ENCODE peak calls at places on chromosomes 5 and 9, in nine cellular contexts. F, O, X, I, Y, V, G, B and M are unnamed samples.
A peak's percentile ranks its signal among the peaks of the same experiment; 100 is the strongest.

GRCh38 chr5:151707566-151707965 is 20.9 kb upstream of the SPARC start:
- DNase-seq in F (no peak), X (no peak), V (no peak), O (no peak), G (no peak), I (no peak), B (no peak), Y (no peak), M (no peak)

GRCh38 chr5:157198277-157199058 is 17.8 kb downstream of the ITK start:
- DNase-seq in G (no peak), B (no peak), F (no peak), I (no peak), X (no peak), O (no peak), V (no peak), Y (no peak), M (no peak)

GRCh38 chr5:124725040-124725434 is 21.4 kb downstream of the ZNF608 start:
- DNase-seq in Y (no peak), V (no peak), I (no peak), F (no peak), B (no peak), O (no peak), X (no peak), G (no peak), M (no peak)

GRCh38 chr5:150515446-150515845 is 7.5 kb downstream of the NDST1 start:
- DNase-seq in G (no peak), F (no peak), B (no peak), X (no peak), I (no peak), V (peak; percentile 83), O (no peak), Y (no peak), M (peak; percentile 61)

GRCh38 chr9:7976167-7976755 is 176.7 kb upstream of the DMAC1 start:
- DNase-seq in Y (no peak), V (no peak), B (no peak), O (no peak), F (no peak), X (no peak), I (no peak), G (no peak), M (no peak)

GRCh38 chr5:145101246-145101645 is 733.9 kb downstream of the PRELID2 start:
- DNase-seq in O (no peak), V (no peak), G (no peak), F (no peak), Y (peak; percentile 6), X (no peak), I (no peak), B (no peak), M (no peak)

GRCh38 chr5:27087820-27088219 is 49.4 kb upstream of the CDH9 start:
- DNase-seq in Y (no peak), G (no peak), X (no peak), B (no peak), V (no peak), O (no peak), I (no peak), F (no peak), M (no peak)

GRCh38 chr5:56698463-56699381 is 116.6 kb upstream of the MAP3K1 start:
- DNase-seq in B (no peak), O (no peak), F (no peak), V (no peak), I (no peak), Y (no peak), G (no peak), X (no peak), M (no peak)

GRCh38 chr9:8486095-8486494 is 686.5 kb upstream of the DMAC1 start:
- DNase-seq in Y (peak; percentile 25), X (no peak), I (peak; percentile 63), V (peak; percentile 29), F (no peak), B (no peak), O (peak; percentile 25), G (no peak), M (no peak)

GRCh38 chr5:82272957-82273356 is 5.2 kb downstream of the RPS23 start:
- DNase-seq in O (no peak), G (no peak), B (no peak), V (no peak), Y (no peak), I (no peak), X (no peak), F (no peak), M (no peak)

GRCh38 chr9:109012009-109012875 is 1.1 kb downstream of the CTNNAL1 start:
- DNase-seq in G (peak; percentile 66), I (peak; percentile 64), Y (peak; percentile 83), V (peak; percentile 68), X (peak; percentile 46), F (peak; percentile 98), B (peak; percentile 65), O (peak; percentile 35), M (peak; percentile 81)

GRCh38 chr9:109012876-109013677 is at the start of gene CTNNAL1:
- DNase-seq in V (peak; percentile 96), F (peak; percentile 71), I (peak; percentile 98), O (peak; percentile 95), G (peak; percentile 96), X (peak; percentile 97), B (peak; percentile 94), Y (peak; percentile 96), M (peak; percentile 99)

GRCh38 chr9:109013678-109014145 is 413 bp upstream of the CTNNAL1 start:
- DNase-seq in V (no peak), G (no peak), Y (no peak), B (no peak), O (no peak), F (peak; percentile 73), I (no peak), X (no peak), M (no peak)

GRCh38 chr9:109014267-109015025 is 1.1 kb upstream of the CTNNAL1 start:
- DNase-seq in G (peak; percentile 28), V (peak; percentile 56), B (no peak), Y (peak; percentile 70), F (peak; percentile 48), O (peak; percentile 20), X (no peak), I (no peak), M (no peak)

DNA sequence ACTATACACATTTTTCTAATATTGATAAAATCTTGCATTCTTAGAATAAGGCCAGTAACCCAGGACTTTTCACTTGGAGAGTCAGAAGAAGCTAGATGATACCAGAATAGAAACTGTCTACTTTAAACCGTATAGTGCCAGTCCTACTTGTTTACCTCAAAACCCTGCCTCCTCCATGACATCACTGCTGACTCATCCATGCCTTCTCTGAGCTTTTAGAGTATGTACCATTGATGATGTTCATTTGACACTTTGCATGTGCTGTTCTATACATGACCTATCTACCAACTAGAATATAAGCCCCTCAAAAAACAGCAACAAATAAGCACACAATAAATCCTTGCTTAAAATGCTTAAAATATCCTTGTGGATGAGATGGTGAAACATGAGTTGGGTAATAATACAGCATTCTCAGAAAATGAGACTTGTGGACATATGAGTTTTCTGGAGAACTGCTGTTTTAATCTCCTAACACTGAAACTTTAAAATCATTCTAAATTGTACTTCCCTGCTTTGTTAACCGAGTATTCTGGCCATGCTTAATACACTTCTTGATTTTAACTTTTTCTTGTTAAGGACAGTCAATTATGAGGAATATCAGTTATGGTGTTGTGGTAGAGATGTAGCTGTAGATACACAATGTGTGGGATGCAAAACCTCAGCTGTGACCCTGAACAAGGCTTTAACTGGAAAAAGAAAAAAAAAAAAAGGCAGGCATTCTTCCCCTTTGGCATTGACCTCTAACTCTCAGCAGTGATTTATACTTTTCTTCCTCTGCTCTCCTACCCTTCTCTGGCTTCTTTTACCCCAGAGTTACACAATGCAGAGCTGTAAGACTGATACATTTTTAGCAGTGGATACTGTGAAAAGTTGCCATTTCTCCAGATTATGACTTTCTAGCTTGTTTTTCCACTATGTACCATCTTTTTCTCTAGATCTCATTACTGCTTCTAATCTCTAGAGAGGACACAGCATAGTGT is 2.3 kb downstream of the CTNNAL1 start:
- DNase-seq in G (no peak), B (peak; percentile 40), X (no peak), O (peak; percentile 15), V (peak; percentile 40), F (peak; percentile 80), I (no peak), Y (peak; percentile 44), M (no peak)
- H3K4me3 ChIP-seq in G (no peak overlapping the region), B (no peak overlapping the region), X (peak overlapping the region; percentile 87), O (peak overlapping the region; percentile 91), V (peak overlapping the region; percentile 97), F (no peak overlapping the region), I (no peak overlapping the region), Y (no peak overlapping the region), M (no peak overlapping the region)

DNA sequence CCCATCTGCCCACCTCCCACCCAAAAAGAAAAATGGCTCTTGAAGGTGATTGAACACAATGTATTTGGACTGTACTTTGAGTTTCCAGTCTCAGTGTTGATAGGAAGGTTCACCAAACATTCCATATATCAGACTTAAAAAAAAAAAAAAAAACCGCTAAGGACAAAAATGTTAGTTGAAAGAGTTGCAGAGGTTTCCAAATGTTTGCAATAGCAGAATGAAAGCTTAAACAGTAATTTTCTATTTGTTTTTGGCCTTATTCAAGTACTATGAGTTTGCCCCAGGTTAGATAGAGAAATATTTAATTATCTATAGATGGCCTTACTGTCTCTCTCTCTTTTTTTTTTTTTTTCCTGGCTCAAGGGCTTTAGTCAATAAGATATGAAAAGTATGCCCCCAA is 6.1 kb downstream of the LRRTM2 start:
- DNase-seq in X (no peak), G (no peak), V (no peak), B (no peak), Y (no peak), I (no peak), F (no peak), O (no peak), M (no peak)
- H3K27ac ChIP-seq in X (no peak overlapping the region), G (no peak overlapping the region), V (no peak overlapping the region), B (no peak overlapping the region), Y (no peak overlapping the region), I (no peak overlapping the region), F (peak overlapping the region; percentile 71), O (no peak overlapping the region), M (no peak overlapping the region)

DNA sequence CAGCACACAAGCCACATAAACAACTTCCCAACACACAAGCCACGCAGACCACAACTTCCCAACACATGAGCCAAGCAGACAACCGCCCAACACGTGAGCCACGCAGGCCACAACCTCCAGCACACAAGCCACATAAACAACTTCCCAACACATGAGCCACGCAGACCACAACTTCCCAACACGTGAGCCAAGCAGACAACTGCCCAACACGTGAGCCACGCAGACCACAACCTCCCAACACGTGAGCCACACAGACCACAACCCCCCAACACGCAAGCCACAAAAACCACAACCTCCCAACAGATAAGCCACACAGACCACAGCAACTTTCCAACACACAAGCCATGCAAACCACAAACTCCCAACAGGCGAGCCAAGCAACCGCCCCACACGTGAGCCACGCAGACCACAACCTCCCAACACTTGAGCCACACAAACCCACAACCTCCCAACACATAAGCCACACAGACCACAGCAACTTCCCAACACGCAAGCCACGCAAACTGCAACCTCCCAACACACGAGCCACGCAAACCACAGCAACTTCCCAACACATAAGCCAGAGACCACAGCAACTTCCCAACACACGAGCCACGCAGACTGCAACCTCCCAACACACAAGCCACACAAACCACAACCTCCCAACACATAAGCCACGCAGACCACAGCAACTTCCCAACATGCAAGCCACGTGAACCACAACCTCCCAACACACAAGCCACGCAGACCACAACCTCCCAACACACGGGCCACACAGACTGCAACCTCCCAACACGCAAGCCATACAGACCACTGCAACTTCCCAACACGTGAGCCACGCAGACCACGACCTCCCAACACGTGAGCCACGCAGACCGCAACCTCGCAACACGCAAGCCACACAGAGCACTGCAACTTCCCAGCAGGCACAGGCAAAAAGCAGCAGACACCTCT is 10.1 kb downstream of the BRD9 start:
- DNase-seq in X (no peak), B (no peak), Y (no peak), V (no peak), O (no peak), I (no peak), G (no peak), F (no peak), M (no peak)
- H3K36me3 ChIP-seq in X (peaks cover 79% of the 10 kb centered on the region), B (peaks cover 82% of the 10 kb centered on the region), Y (no peaks in the 10 kb centered on the region), V (no peaks in the 10 kb centered on the region), O (peaks cover 7% of the 10 kb centered on the region), I (peaks cover 51% of the 10 kb centered on the region), G (peaks cover 19% of the 10 kb centered on the region), F (peaks cover 46% of the 10 kb centered on the region), M (peaks cover 16% of the 10 kb centered on the region)

GRCh38 chr9:37105169-37105750 is 15.1 kb upstream of the ZCCHC7 start:
- DNase-seq in X (no peak), I (no peak), B (no peak), V (no peak), F (no peak), O (no peak), Y (no peak), G (no peak), M (no peak)
- H3K4me3 ChIP-seq in X (no peak overlapping the region), I (no peak overlapping the region), B (no peak overlapping the region), V (no peak overlapping the region), F (no peak overlapping the region), O (no peak overlapping the region), Y (no peak overlapping the region), G (no peak overlapping the region), M (no peak overlapping the region)